ENCODE peak calls at places on chromosomes 12 and 14, in five cellular contexts. M is ovary, H is gastrocnemius medialis, D is H9, Y is left ventricle myocardium inferior. O is an unnamed sample.
A peak's percentile ranks its signal among the peaks of the same experiment; 100 is the strongest.

GRCh38 chr14:50790568-50790967 is 40.4 kb downstream of the NIN start:
- DNase-seq in D (no peak), H (no peak), Y (no peak), M (no peak), O (no peak)

GRCh38 chr12:113174461-113175384 is 10.6 kb downstream of the DDX54 start:
- DNase-seq in D (peak; percentile 79), Y (peak; percentile 73), H (no peak), M (peak; percentile 85), O (no peak)

GRCh38 chr12:22573181-22573580 is 28.8 kb upstream of the C2CD5 start:
- DNase-seq in H (no peak), D (no peak), M (no peak), Y (no peak), O (no peak)

GRCh38 chr14:104358528-104359300 is 220.3 kb downstream of the KIF26A start:
- DNase-seq in Y (no peak), M (peak; percentile 21), H (no peak), D (peak; percentile 15), O (no peak)

GRCh38 chr12:46244273-46244672 is 24.6 kb downstream of the SLC38A1 start:
- DNase-seq in H (no peak), M (no peak), D (no peak), Y (no peak), O (no peak)

GRCh38 chr14:68834816-68835215 is 41.9 kb upstream of the ZFP36L1 start:
- DNase-seq in M (no peak), Y (no peak), H (no peak), D (no peak), O (no peak)

GRCh38 chr14:22456986-22457594 is 131.9 kb downstream of the DAD1 start:
- DNase-seq in D (no peak), Y (no peak), M (no peak), H (no peak), O (no peak)

GRCh38 chr14:104107611-104108569 is 22.4 kb downstream of the ASPG start:
- DNase-seq in D (peak; percentile 37), H (no peak), M (peak; percentile 41), Y (peak; percentile 10), O (no peak)

GRCh38 chr12:79689477-79690155 is 1.1 kb downstream of the PAWR start:
- DNase-seq in H (no peak), M (peak; percentile 68), D (peak; percentile 57), Y (peak; percentile 30), O (peak; percentile 7)

GRCh38 chr14:69695664-69696527 is 71.0 kb upstream of the SRSF5 start:
- DNase-seq in Y (no peak), M (peak; percentile 58), H (no peak), D (no peak), O (no peak)

GRCh38 chr14:64387232-64387737 is 868 bp upstream of the MTHFD1 start:
- DNase-seq in M (no peak), H (peak; percentile 6), D (no peak), Y (no peak), O (no peak)

DNA sequence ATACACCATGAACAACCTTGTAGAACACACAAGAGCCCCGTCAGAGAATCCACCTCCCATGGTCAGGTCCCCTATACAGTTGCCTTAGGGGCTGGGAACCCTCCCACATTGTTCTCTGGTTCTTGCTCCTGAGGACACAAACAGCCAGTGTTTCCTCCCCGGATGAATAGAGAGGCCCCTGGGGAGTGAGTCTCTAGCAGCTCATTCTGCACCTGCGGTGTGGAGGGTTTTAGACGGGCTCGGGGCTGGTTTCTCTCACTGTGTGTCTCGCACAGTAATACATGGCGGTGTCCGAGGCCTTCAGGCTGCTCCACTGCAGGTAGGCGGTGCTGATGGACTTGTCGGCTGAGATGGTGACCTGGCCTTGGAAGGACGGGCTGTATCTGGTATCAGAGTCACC is 1052.1 kb downstream of the TMEM121 start:
- DNase-seq in M (no peak), D (no peak), Y (no peak), H (no peak), O (no peak)
- H3K9me3 ChIP-seq in M (no peaks in the 10 kb centered on the region), D (peaks cover 82% of the 10 kb centered on the region), Y (no peaks in the 10 kb centered on the region), H (no peaks in the 10 kb centered on the region), O (no peaks in the 10 kb centered on the region)

DNA sequence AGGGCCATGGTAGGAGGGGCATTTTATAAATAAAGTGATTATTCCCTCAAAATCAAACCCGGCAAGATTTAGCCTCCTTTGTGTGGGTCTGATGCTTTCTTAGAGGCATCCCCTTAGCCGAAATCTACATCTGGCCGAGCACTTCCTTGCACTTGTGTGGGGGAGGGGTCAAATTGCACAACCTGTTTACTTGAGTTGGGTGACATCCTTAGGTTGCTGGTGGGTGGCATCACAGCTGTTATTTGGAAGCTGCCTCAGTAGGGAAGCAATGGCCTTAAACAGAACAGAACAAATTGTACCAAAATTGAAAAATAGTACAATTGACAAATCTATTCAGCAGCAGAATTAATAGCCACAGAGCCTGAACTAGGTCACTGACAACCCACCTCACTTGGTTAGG is 546.1 kb downstream of the SNAPC1 start:
- DNase-seq in D (no peak), M (no peak), H (no peak), Y (no peak), O (no peak)
- H3K9me3 ChIP-seq in D (no peaks in the 10 kb centered on the region), M (no peaks in the 10 kb centered on the region), H (no peaks in the 10 kb centered on the region), Y (no peaks in the 10 kb centered on the region), O (no peaks in the 10 kb centered on the region)

DNA sequence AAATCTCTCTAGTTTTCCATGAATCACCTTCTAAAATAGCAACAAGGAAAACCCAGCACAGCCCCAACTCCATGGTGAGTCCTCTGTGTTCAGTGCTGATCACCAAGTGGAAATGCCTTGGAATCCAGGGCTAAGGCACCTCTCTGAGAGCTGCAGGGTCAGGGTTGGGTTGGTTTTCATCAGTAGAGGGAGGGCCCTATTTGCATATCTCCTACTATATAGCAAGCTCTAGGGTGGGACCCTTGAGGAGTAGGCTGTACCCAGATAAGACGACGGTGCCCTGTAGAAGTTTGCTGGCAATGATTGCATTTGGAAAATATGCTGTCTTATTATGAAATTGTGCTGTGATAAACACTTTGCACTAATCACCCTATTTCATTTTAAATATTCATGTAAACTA is 1011.8 kb downstream of the TMEM121 start:
- DNase-seq in D (no peak), M (no peak), Y (no peak), H (no peak), O (no peak)
- H3K9me3 ChIP-seq in D (peaks cover 82% of the 10 kb centered on the region), M (no peaks in the 10 kb centered on the region), Y (no peaks in the 10 kb centered on the region), H (no peaks in the 10 kb centered on the region), O (no peaks in the 10 kb centered on the region)

GRCh38 chr14:105646175-105646574 is 119.8 kb downstream of the TMEM121 start:
- DNase-seq in M (no peak), H (no peak), Y (no peak), D (no peak), O (no peak)

GRCh38 chr14:105647784-105648608 is 121.6 kb downstream of the TMEM121 start:
- DNase-seq in M (no peak), Y (no peak), D (no peak), H (no peak), O (no peak)
- H3K9me3 ChIP-seq in M (no peaks in the 10 kb centered on the region), Y (no peaks in the 10 kb centered on the region), D (peaks cover 56% of the 10 kb centered on the region), H (no peaks in the 10 kb centered on the region), O (no peaks in the 10 kb centered on the region)